ENCODE peak calls at places on chromosomes 7 and 10, in six cellular contexts. P is WTC11, C is GM12878, T is H1, H is K562, Z is HepG2. O is an unnamed sample.
A peak's percentile ranks its signal among the peaks of the same experiment; 100 is the strongest.

GRCh38 chr10:120832106-120832505 is 19.1 kb upstream of the WDR11 start:
- DNase-seq in H (no peak), Z (no peak), C (no peak), P (no peak), T (no peak), O (no peak)

GRCh38 chr7:16204953-16205352 is 216.4 kb downstream of the CRPPA start:
- DNase-seq in T (no peak), H (no peak), P (no peak), C (no peak), Z (no peak), O (peak; percentile 51)

GRCh38 chr10:130240409-130240808 is 104.2 kb downstream of the GLRX3 start:
- DNase-seq in Z (no peak), P (no peak), C (no peak), T (no peak), H (no peak), O (no peak)

GRCh38 chr7:117479480-117480224 is at the start of gene CFTR:
- DNase-seq in T (peak; percentile 73), P (peak; percentile 70), C (no peak), H (no peak), Z (no peak), O (peak; percentile 75)

GRCh38 chr10:13449296-13449695 is 79.5 kb downstream of the BEND7 start:
- DNase-seq in Z (no peak), T (no peak), C (no peak), H (no peak), P (no peak), O (no peak)

GRCh38 chr7:23680417-23681405 is 712 bp downstream of the FAM221A start:
- DNase-seq in C (no peak), H (no peak), Z (no peak), P (peak; percentile 86), T (peak; percentile 72), O (peak; percentile 97)

GRCh38 chr10:133168617-133169031 is 8.6 kb downstream of the KNDC1 start:
- DNase-seq in H (no peak), C (no peak), T (no peak), P (no peak), Z (no peak), O (no peak)

GRCh38 chr7:34143397-34143796 is 238.1 kb downstream of the BMPER start:
- DNase-seq in H (no peak), Z (no peak), T (no peak), C (no peak), P (no peak), O (no peak)

GRCh38 chr7:134031835-134032617 is 95.1 kb upstream of the LRGUK start:
- DNase-seq in Z (no peak), H (no peak), P (no peak), C (no peak), T (no peak), O (no peak)

GRCh38 chr10:117370205-117370604 is 5.0 kb downstream of the PDZD8 start:
- DNase-seq in Z (no peak), C (no peak), T (no peak), P (no peak), H (no peak), O (no peak)

GRCh38 chr10:112519129-112519761 is 72.2 kb downstream of the VTI1A start:
- DNase-seq in T (no peak), C (no peak), H (no peak), P (no peak), Z (no peak), O (no peak)

GRCh38 chr10:43318456-43318855 is 51.6 kb upstream of the RASGEF1A start:
- DNase-seq in C (no peak), T (no peak), H (no peak), P (no peak), Z (no peak), O (no peak)

GRCh38 chr10:100006241-100006886 is 3.4 kb downstream of the DNMBP start:
- DNase-seq in H (no peak), P (no peak), C (peak; percentile 55), T (no peak), Z (peak; percentile 57), O (no peak)

GRCh38 chr10:124225029-124225467 is 131.7 kb upstream of the CHST15 start:
- DNase-seq in T (no peak), P (no peak), H (no peak), Z (no peak), C (no peak), O (no peak)

GRCh38 chr10:133143546-133143945 is 16.5 kb upstream of the KNDC1 start:
- DNase-seq in H (no peak), Z (no peak), P (no peak), C (no peak), T (no peak), O (no peak)

GRCh38 chr7:69864822-69865221 is 266.5 kb downstream of the AUTS2 start:
- DNase-seq in Z (no peak), P (no peak), H (no peak), T (no peak), C (no peak), O (no peak)

GRCh38 chr7:20514364-20514763 is 101.1 kb upstream of the ABCB5 start:
- DNase-seq in T (no peak), C (peak; percentile 2), Z (no peak), P (no peak), H (no peak), O (no peak)

GRCh38 chr7:97001221-97001620 is 4.1 kb upstream of the DLX6 start:
- DNase-seq in C (no peak), P (no peak), T (no peak), H (no peak), Z (no peak), O (peak; percentile 42)

GRCh38 chr7:63521-64021 is 128.8 kb upstream of the FAM20C start:
- DNase-seq in C (no peak), H (no peak), Z (no peak), T (no peak), P (no peak), O (no peak)

GRCh38 chr7:64098-64521 is 128.3 kb upstream of the FAM20C start:
- DNase-seq in T (no peak), H (peak; percentile 33), P (peak; percentile 64), Z (peak; percentile 18), C (no peak), O (peak; percentile 76)

GRCh38 chr7:65554-65953 is 126.8 kb upstream of the FAM20C start:
- DNase-seq in P (no peak), H (no peak), T (no peak), C (no peak), Z (no peak), O (no peak)

GRCh38 chr7:66296-66695 is 126.1 kb upstream of the FAM20C start:
- DNase-seq in P (no peak), C (no peak), H (no peak), Z (no peak), T (no peak), O (no peak)

GRCh38 chr7:64799-65430 is 127.5 kb upstream of the FAM20C start:
- DNase-seq in P (no peak), T (no peak), C (no peak), H (no peak), Z (no peak), O (no peak)
- TF ChIP-seq CREB1 in P (no peak), T (no peak), C (no peak), H (no peak), Z (no peak), O (no peak)

DNA sequence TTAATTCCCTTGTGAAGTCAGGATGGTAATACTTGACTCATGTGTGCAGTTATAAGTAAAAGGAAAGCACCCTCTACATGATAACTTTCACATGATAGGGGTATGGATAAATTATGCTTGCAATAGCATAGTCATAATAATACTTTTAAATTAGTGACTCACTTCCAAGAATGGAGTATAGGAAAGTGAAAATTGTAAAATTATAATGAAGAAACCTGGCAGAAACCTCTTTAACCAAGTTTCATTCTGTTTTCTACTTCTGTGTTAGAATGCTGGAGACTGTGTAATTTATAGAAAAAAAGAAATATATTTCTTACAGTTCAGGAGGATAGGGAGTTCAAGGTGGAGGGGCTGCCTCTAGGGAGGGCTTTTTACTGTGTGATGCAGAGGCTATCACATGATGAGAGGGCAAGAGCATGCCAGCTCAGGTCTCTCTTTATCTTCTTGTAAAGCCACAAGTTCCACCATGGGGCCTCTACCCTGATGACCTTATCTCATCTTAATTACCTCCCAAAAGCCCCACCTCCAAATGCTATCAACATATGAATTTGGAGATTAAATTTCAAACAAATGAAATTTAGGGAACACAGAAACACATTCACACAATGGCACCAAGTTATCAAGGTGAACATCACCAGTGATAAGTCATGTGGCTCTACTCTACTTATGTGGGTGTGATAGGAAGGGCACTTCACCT is 43.2 kb downstream of the HDAC9 start:
- DNase-seq in Z (no peak), H (no peak), P (no peak), C (no peak), T (no peak), O (no peak)
- TF ChIP-seq CREB1 in Z (no peak), H (no peak), P (no peak), C (no peak), T (no peak), O (no peak)

GRCh38 chr7:84191842-84192241 is 2.7 kb downstream of the SEMA3A start:
- DNase-seq in T (no peak), C (no peak), P (no peak), H (no peak), Z (no peak), O (no peak)
- TF ChIP-seq CREB1 in T (no peak), C (no peak), P (no peak), H (no peak), Z (no peak), O (no peak)

DNA sequence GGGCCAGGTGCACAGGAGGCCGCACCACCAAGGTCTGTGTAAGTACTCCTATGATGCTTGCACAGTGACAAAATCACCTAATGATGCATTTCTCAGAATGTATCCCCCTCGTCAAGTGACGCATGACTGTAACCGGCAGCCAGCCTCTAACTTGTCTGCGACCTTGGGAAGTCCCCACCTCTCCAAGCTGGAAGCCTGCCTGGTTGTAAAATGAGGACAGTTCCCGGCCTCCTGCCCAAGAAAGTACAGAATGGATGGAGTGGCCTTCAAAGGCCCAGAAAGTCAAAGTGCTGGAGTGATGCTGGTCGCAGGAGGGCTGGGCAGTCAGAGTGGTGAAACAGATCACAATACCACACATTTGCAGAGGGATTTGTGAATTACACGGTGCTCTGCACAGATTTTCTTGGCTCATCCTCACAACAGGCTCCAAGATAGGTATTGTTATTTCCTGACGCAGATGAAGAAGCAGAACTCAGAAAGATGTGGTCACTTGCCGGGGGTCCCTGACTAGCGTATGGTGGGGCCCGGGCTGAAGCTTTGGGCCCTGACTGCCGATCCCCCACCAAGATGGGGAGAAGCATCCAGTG is 22.8 kb downstream of the SPOCK2 start:
- DNase-seq in C (no peak), H (no peak), P (no peak), T (no peak), Z (no peak), O (no peak)
- TF ChIP-seq CREB1 in C (no peak), H (no peak), P (no peak), T (no peak), Z (no peak), O (no peak)

DNA sequence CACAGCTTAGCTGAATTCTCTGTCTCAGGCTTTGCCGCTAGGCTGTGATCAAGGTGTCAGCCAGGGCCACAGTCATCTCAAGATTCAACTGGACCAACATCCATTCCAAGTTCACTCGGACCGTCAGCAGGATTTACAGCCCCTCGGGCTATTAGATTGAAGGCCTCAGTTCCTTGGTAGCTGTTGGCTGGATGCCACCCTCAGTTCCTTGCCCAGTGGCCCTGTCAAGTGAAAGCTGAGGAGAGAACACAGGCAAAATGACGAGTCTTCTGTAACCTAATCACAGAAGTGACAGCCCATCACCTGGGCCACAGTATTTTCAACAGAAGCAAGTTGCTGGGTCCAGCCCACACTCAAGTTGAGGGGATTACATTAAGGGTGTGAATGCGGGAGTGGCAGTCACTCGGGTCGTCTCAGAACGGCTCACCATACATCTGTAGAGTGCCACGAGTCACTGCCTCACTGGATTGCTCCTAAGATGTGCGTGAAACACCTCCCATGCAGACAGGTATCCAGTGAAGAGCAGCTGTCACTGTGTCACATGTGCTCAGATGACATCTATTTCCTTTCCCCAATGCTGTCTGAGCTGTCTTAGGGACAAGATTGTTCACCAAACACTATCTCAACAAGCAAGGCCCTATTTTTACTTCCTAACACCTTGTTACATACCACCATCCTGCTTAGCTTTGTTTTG is 78.9 kb upstream of the PRLHR start:
- DNase-seq in Z (no peak), H (no peak), P (no peak), T (no peak), C (no peak), O (no peak)
- TF ChIP-seq CREB1 in Z (no peak), H (no peak), P (no peak), T (no peak), C (no peak), O (no peak)